ENCODE peak calls at places on chromosomes 13 and 19, in four cellular contexts. N is SK-N-SH, E is K562, A is GM12878. S is an unnamed sample.

GRCh38 chr13:33744589-33745369 is 73.2 kb upstream of the RFC3 start:
- DNase-seq in N (no peak), E (no peak), A (no peak), S (no peak)

GRCh38 chr13:72808917-72809500 is 27.1 kb downstream of the PIBF1 start:
- DNase-seq in N (peak; percentile 14), E (no peak), A (no peak), S (no peak)

GRCh38 chr13:32261567-32261966 is 53.6 kb downstream of the ZAR1L start:
- DNase-seq in N (peak; percentile 25), E (peak; percentile 67), A (no peak), S (no peak)

GRCh38 chr13:33272531-33273124 is 12.9 kb downstream of the STARD13 start:
- DNase-seq in N (no peak), E (no peak), A (no peak), S (no peak)

GRCh38 chr13:23696610-23697009 is 126.4 kb downstream of the TNFRSF19 start:
- DNase-seq in N (no peak), E (no peak), A (no peak), S (no peak)

GRCh38 chr13:75263741-75264407 is 218.1 kb downstream of the TBC1D4 start:
- DNase-seq in N (no peak), E (no peak), A (no peak), S (no peak)

GRCh38 chr13:100088282-100088647 is 628 bp upstream of the PCCA start:
- DNase-seq in N (no peak), E (no peak), A (no peak), S (no peak)

GRCh38 chr13:93446256-93446655 is 219.6 kb downstream of the GPC6 start:
- DNase-seq in N (no peak), E (no peak), A (no peak), S (no peak)

GRCh38 chr19:47056416-47056815 is 8.0 kb upstream of the TMEM160 start:
- DNase-seq in N (no peak), E (no peak), A (no peak), S (no peak)

GRCh38 chr19:46812898-46813569 is 24.6 kb upstream of the SLC1A5 start:
- DNase-seq in N (peak; percentile 67), E (peak; percentile 48), A (no peak), S (no peak)

GRCh38 chr19:41701401-41702075 is 6.9 kb upstream of the CEACAM5 start:
- DNase-seq in N (no peak), E (no peak), A (no peak), S (no peak)

GRCh38 chr19:14407889-14408640 is 11.1 kb downstream of the DDX39A start:
- DNase-seq in N (no peak), E (no peak), A (no peak), S (no peak)

GRCh38 chr13:47216176-47216822 is 319.4 kb upstream of the HTR2A start:
- DNase-seq in N (no peak), E (no peak), A (no peak), S (no peak)

GRCh38 chr13:74886496-74886895 is 595.5 kb downstream of the TBC1D4 start:
- DNase-seq in N (no peak), E (no peak), A (no peak), S (no peak)

GRCh38 chr19:49570997-49571676 is 9.2 kb downstream of the NOSIP start:
- DNase-seq in N (no peak), E (peak; percentile 27), A (no peak), S (peak; percentile 34)

GRCh38 chr13:114067381-114067885 is 65.0 kb downstream of the RASA3 start:
- DNase-seq in N (no peak), E (no peak), A (peak; percentile 87), S (peak; percentile 50)

GRCh38 chr13:72004975-72005374 is 138.0 kb upstream of the DACH1 start:
- DNase-seq in N (no peak), E (no peak), A (no peak), S (no peak)

GRCh38 chr13:20993661-20994440 is 67.5 kb downstream of the LATS2 start:
- DNase-seq in N (no peak), E (peak; percentile 73), A (no peak), S (peak; percentile 99)

DNA sequence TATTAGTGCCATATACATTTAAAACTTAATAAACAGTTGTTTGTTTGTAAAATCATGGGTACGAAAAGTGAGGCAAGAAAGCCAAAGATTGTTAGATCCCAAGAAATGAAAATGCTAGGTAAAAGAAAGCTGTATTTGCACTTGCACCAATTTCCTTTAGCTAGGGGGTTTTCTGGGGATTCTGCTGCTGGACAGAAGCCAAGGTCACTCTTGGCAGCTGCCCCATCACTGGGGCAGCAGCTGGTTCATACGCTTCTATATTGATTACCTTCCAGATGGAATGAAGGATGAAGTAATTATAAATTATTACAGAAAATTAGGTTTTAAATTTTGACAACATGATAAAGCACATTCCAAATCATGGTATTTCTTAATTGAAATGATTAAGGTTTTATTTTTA is 127.4 kb downstream of the SLITRK5 start:
- DNase-seq in N (peak; percentile 2), E (no peak), A (no peak), S (no peak)
- H3K4me3 ChIP-seq in N (no peak overlapping the region), E (no peak overlapping the region), A (no peak overlapping the region), S (no peak overlapping the region)

GRCh38 chr19:45305421-45305820 is 17.3 kb downstream of the CKM start:
- DNase-seq in N (no peak), E (peak; percentile 51), A (no peak), S (no peak)
- TF ChIP-seq GABPA in N (no peak), E (no peak), A (no peak), S (no peak)

DNA sequence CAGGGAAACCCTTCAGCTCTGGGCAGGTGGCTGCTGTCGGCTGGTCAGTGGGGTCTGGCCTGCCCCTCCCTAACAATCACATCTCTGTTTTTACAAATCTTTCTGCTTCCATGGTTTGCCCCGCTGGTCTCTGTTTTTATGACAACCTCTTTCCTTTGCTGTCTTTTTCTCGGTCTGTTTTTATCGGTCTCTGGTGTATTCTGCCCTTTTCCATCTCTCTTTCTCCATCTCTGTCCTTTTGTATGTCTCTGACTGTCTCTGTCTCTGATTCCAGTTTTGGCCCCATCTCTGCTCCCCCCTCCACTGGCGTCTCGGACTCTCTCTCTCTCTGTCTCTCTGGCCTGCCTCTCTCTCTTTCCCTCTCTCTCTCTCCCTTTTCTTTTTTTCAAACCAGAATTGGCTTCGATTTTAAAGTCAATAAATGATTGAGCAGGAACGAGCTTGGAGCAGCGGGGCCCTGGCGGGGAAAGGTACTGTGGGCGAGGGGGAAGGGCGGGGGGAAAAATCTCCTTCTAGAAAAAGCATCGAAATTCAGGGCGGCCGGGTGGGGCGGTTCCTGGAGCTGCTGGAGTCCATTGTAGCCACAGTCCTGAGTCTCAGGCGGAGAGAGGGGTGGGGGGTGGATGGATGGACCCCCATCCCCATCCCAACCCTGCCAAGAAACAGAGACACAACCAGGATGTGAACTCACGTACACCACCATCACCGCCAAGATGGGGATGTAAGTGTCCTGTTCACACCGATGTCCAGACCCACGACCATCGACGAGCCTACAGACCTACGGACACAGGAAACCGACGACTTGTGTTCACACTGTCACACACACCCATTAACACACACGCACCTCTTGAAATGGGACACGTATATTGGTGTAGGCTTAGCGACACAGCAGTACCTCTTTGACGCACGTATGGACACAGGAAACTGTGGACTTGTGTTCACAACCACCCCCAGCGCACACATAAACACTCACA is 3.0 kb downstream of the NFIX start:
- DNase-seq in N (no peak), E (no peak), A (no peak), S (no peak)
- H3K4me3 ChIP-seq in N (no peak overlapping the region), E (no peak overlapping the region), A (no peak overlapping the region), S (no peak overlapping the region)

GRCh38 chr13:98366959-98367358 is 189.9 kb upstream of the RNF113B start:
- DNase-seq in N (no peak), E (no peak), A (no peak), S (no peak)
- TF ChIP-seq GABPA in N (no peak), E (no peak), A (no peak), S (no peak)